ENCODE peak calls at places on chromosomes 1 and 21, in four cellular contexts. H is AG04450; C is activated CD4-positive, alpha-beta T cell treated with anti-CD3 and anti-CD28 coated beads, Interleukin-2, amount 50 U/mL, for 24 hours; D is WTC11. E is an unnamed sample.

GRCh38 chr1:175317309-175317708 is 124.7 kb upstream of the KIAA0040 start:
- DNase-seq in H (no peak), C (no peak), D (peak; percentile 55), E (no peak)

GRCh38 chr1:3669971-3670431 is 17.7 kb downstream of the TP73 start:
- DNase-seq in H (no peak), C (no peak), D (peak; percentile 4), E (no peak)

GRCh38 chr21:41511858-41512257 is 3.9 kb upstream of the TMPRSS2 start:
- DNase-seq in H (no peak), C (no peak), D (no peak), E (no peak)

GRCh38 chr1:45894331-45894730 is 90.9 kb downstream of the MAST2 start:
- DNase-seq in H (no peak), C (no peak), D (no peak), E (no peak)

GRCh38 chr1:43373034-43373940 is 5.5 kb upstream of the ELOVL1 start:
- DNase-seq in H (no peak), C (no peak), D (no peak), E (peak; percentile 46)

GRCh38 chr1:156291226-156292061 is 4.0 kb downstream of the GLMP start:
- DNase-seq in H (peak; percentile 50), C (no peak), D (peak; percentile 94), E (peak; percentile 37)

GRCh38 chr1:29639741-29640427 is 403.6 kb downstream of the PTPRU start:
- DNase-seq in H (peak; percentile 33), C (no peak), D (no peak), E (no peak)

GRCh38 chr1:193013005-193013404 is 46.2 kb downstream of the UCHL5 start:
- DNase-seq in H (peak; percentile 37), C (no peak), D (no peak), E (no peak)

GRCh38 chr21:45551316-45551715 is 9.1 kb upstream of the SLC19A1 start:
- DNase-seq in H (no peak), C (no peak), D (no peak), E (no peak)

GRCh38 chr1:41784516-41785279 is 134.0 kb downstream of the HIVEP3 start:
- DNase-seq in H (no peak), C (no peak), D (no peak), E (peak; percentile 37)

GRCh38 chr1:115426271-115426771 is 88.3 kb upstream of the NGF start:
- DNase-seq in H (no peak), C (no peak), D (no peak), E (peak; percentile 88)

GRCh38 chr21:28235169-28235892 is 757.3 kb downstream of the LTN1 start:
- DNase-seq in H (no peak), C (no peak), D (peak; percentile 24), E (no peak)

GRCh38 chr1:85448358-85448757 is 16.6 kb downstream of the DDAH1 start:
- DNase-seq in H (no peak), C (no peak), D (no peak), E (no peak)

GRCh38 chr1:26882696-26883095 is 7.4 kb downstream of the GPN2 start:
- DNase-seq in H (no peak), C (no peak), D (no peak), E (no peak)

GRCh38 chr1:177246710-177247588 is 76.2 kb downstream of the BRINP2 start:
- DNase-seq in H (no peak), C (no peak), D (no peak), E (no peak)

GRCh38 chr1:230588323-230588746 is 53.9 kb upstream of the COG2 start:
- DNase-seq in H (no peak), C (no peak), D (no peak), E (no peak)

E was measured in BJ.